ENCODE peak calls at places on chromosome 10, in five cellular contexts. V is colonic mucosa, K is PC-9, Q is DND-41, L is hepatocyte. R is an unnamed sample.

GRCh38 chr10:89593043-89593442 is 52.0 kb downstream of the PANK1 start:
- DNase-seq in V (no peak), K (no peak), Q (no peak), L (no peak), R (no peak)

GRCh38 chr10:98349508-98349922 is 65.5 kb downstream of the PYROXD2 start:
- DNase-seq in V (peak; percentile 34), K (no peak), Q (no peak), L (peak; percentile 75), R (no peak)

GRCh38 chr10:76010703-76011102 is 579.3 kb downstream of the LRMDA start:
- DNase-seq in V (no peak), K (no peak), Q (no peak), L (no peak), R (no peak)

GRCh38 chr10:119737827-119738226 is 12.0 kb downstream of the INPP5F start:
- DNase-seq in V (peak; percentile 40), K (peak; percentile 59), Q (no peak), L (peak; percentile 74), R (peak; percentile 87)

GRCh38 chr10:116780691-116781205 is 38.4 kb upstream of the HSPA12A start:
- DNase-seq in V (no peak), K (no peak), Q (no peak), L (no peak), R (no peak)

GRCh38 chr10:110500515-110500905 is 2.8 kb downstream of the DUSP5 start:
- DNase-seq in V (no peak), K (peak; percentile 15), Q (no peak), L (peak; percentile 46), R (no peak)

GRCh38 chr10:230758-231157 is 95.5 kb downstream of the ZMYND11 start:
- DNase-seq in V (no peak), K (no peak), Q (no peak), L (no peak), R (no peak)

GRCh38 chr10:66783296-66783695 is 142.5 kb upstream of the LRRTM3 start:
- DNase-seq in V (no peak), K (no peak), Q (no peak), L (no peak), R (no peak)

GRCh38 chr10:1571587-1572237 is 165.6 kb downstream of the ADARB2 start:
- DNase-seq in V (no peak), K (no peak), Q (no peak), L (no peak), R (no peak)

GRCh38 chr10:89002234-89002978 is 11.8 kb downstream of the FAS start:
- DNase-seq in V (no peak), K (no peak), Q (no peak), L (no peak), R (no peak)

GRCh38 chr10:62186999-62187695 is 81.5 kb downstream of the RTKN2 start:
- DNase-seq in V (no peak), K (no peak), Q (no peak), L (no peak), R (no peak)

GRCh38 chr10:58322072-58322834 is 12.6 kb upstream of the UBE2D1 start:
- DNase-seq in V (peak; percentile 55), K (peak; percentile 9), Q (peak; percentile 19), L (no peak), R (peak; percentile 67)

GRCh38 chr10:64091889-64092288 is 570.7 kb downstream of the REEP3 start:
- DNase-seq in V (peak; percentile 22), K (no peak), Q (no peak), L (peak; percentile 35), R (peak; percentile 32)

GRCh38 chr10:7475046-7475860 is 64.4 kb upstream of the SFMBT2 start:
- DNase-seq in V (peak; percentile 28), K (no peak), Q (no peak), L (no peak), R (no peak)

GRCh38 chr10:86671419-86671818 is 3.1 kb downstream of the LDB3 start:
- DNase-seq in V (peak; percentile 73), K (peak; percentile 66), Q (no peak), L (no peak), R (peak; percentile 61)

GRCh38 chr10:69893271-69893900 is 91.7 kb downstream of the COL13A1 start:
- DNase-seq in V (peak; percentile 55), K (no peak), Q (no peak), L (no peak), R (peak; percentile 74)

GRCh38 chr10:6162589-6163356 is 40.0 kb upstream of the PFKFB3 start:
- DNase-seq in V (peak; percentile 43), K (no peak), Q (no peak), L (peak; percentile 38), R (peak; percentile 49)

GRCh38 chr10:69936091-69936490 is 116.6 kb upstream of the MACROH2A2 start:
- DNase-seq in V (no peak), K (peak; percentile 8), Q (no peak), L (no peak), R (no peak)

GRCh38 chr10:108631332-108631731 is 1292.0 kb downstream of the XPNPEP1 start:
- DNase-seq in V (no peak), K (no peak), Q (no peak), L (no peak), R (no peak)

GRCh38 chr10:120394446-120394845 is 62.6 kb upstream of the PLPP4 start:
- DNase-seq in V (no peak), K (no peak), Q (no peak), L (no peak), R (no peak)

GRCh38 chr10:102395677-102396197 is at the start of gene NFKB2:
- DNase-seq in V (no peak), K (no peak), Q (no peak), L (peak; percentile 70), R (peak; percentile 20)

GRCh38 chr10:89207801-89208551 is 859 bp upstream of the CH25H start:
- DNase-seq in V (peak; percentile 31), K (peak; percentile 17), Q (no peak), L (peak; percentile 26), R (peak; percentile 10)

GRCh38 chr10:18238875-18239485 is 98.8 kb downstream of the CACNB2 start:
- DNase-seq in V (no peak), K (peak; percentile 1), Q (peak; percentile 17), L (peak; percentile 53), R (peak; percentile 26)

GRCh38 chr10:112570585-112570984 is 123.6 kb downstream of the VTI1A start:
- DNase-seq in V (no peak), K (no peak), Q (no peak), L (no peak), R (peak; percentile 55)

GRCh38 chr10:84395581-84395980 is 67.2 kb downstream of the CCSER2 start:
- DNase-seq in V (no peak), K (no peak), Q (no peak), L (no peak), R (no peak)

GRCh38 chr10:132272061-132272766 is 35.5 kb downstream of the STK32C start:
- DNase-seq in V (peak; percentile 27), K (no peak), Q (no peak), L (peak; percentile 36), R (no peak)

GRCh38 chr10:97770265-97770664 is 1.5 kb downstream of the SFRP5 start:
- DNase-seq in V (no peak), K (no peak), Q (no peak), L (no peak), R (no peak)

GRCh38 chr10:47378606-47379444 is 5.3 kb downstream of the ZNF488 start:
- DNase-seq in V (peak; percentile 16), K (no peak), Q (no peak), L (no peak), R (no peak)

GRCh38 chr10:82505009-82505408 is 630.0 kb downstream of the NRG3 start:
- DNase-seq in V (no peak), K (no peak), Q (no peak), L (no peak), R (no peak)

GRCh38 chr10:93454146-93454545 is 28.0 kb downstream of the MYOF start:
- DNase-seq in V (no peak), K (no peak), Q (no peak), L (no peak), R (no peak)

DNA sequence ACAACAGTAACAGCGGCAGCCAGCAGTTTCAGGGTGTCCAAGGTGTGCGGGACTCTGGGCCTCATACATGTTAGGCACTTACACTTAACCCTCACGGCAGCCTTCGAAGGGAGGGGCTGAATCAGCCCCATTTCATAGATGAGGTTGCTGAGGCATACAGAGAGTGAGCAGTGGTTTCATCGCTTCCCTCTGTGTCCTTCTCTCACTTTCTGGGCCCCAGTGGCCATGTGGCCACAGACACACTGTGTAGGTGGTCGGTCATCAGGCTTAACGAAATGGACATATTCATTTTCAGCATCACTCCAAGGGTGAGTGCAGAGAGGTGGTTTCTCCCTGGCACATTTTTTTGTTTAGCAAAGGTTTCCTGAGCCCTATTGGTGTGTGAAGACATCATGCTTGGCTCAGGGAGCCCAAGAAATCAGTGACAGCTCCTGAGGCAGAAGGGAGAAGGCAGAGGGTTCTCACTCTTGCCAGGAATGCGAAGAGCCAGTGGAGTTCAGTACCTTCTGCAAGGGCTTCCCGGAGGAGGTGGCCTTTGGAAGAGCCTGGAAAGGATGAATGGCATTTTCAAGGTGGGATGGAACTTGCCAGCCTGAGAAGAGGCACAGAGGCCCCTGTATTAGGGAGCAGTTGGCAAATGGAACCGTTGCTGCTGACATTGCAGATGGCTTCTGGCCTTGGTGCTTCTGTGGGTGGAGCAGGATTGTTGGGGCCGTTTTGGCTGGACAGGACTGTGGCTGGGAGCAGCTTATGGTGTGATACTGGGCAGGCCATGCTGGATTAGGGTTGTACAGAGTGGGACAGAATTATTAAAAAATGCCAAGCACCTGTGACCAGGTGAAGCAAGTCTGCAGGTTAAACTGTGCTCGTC is 61.7 kb upstream of the PPIF start:
- DNase-seq in V (no peak), K (no peak), Q (no peak), L (no peak), R (no peak)
- H3K36me3 ChIP-seq in V (no peaks in the 10 kb centered on the region), K (no peaks in the 10 kb centered on the region), Q (peaks cover 51% of the 10 kb centered on the region), L (no peaks in the 10 kb centered on the region), R (peaks cover 7% of the 10 kb centered on the region)

GRCh38 chr10:71751515-71752224 is 21.6 kb downstream of the VSIR start:
- DNase-seq in V (no peak), K (no peak), Q (no peak), L (no peak), R (no peak)
- H3K27ac ChIP-seq in V (no peak overlapping the region), K (no peak overlapping the region), Q (peak overlapping the region; percentile 32), L (no peak overlapping the region), R (peak overlapping the region; percentile 56)

GRCh38 chr10:43393606-43394360 is 15.2 kb downstream of the HNRNPF start:
- DNase-seq in V (no peak), K (no peak), Q (no peak), L (no peak), R (no peak)

GRCh38 chr10:43396928-43397624 is 11.9 kb downstream of the HNRNPF start:
- DNase-seq in V (peak; percentile 93), K (peak; percentile 96), Q (peak; percentile 91), L (peak; percentile 95), R (peak; percentile 98)

GRCh38 chr10:43394868-43395267 is 14.1 kb downstream of the HNRNPF start:
- DNase-seq in V (no peak), K (no peak), Q (no peak), L (no peak), R (no peak)

GRCh38 chr10:43396061-43396927 is 12.7 kb downstream of the HNRNPF start:
- DNase-seq in V (peak; percentile 86), K (peak; percentile 79), Q (peak; percentile 89), L (peak; percentile 91), R (peak; percentile 87)

GRCh38 chr10:43395571-43396060 is 13.4 kb downstream of the HNRNPF start:
- DNase-seq in V (no peak), K (no peak), Q (peak; percentile 49), L (peak; percentile 42), R (no peak)
- H3K36me3 ChIP-seq in V (peaks cover 30% of the 10 kb centered on the region), K (peaks cover 68% of the 10 kb centered on the region), Q (peaks cover 81% of the 10 kb centered on the region), L (no peaks in the 10 kb centered on the region), R (peaks cover 19% of the 10 kb centered on the region)

GRCh38 chr10:95504187-95504800 is 56.9 kb downstream of the SORBS1 start:
- DNase-seq in V (no peak), K (no peak), Q (no peak), L (no peak), R (no peak)
- H3K27ac ChIP-seq in V (no peak overlapping the region), K (no peak overlapping the region), Q (no peak overlapping the region), L (no peak overlapping the region), R (no peak overlapping the region)

R was measured in small intestine.